ENCODE peak calls at places on chromosome 18, in seven cellular contexts. F, R, J, O, C, L and E are unnamed samples.

GRCh38 chr18:69758458-69758857 is 189.2 kb downstream of the CD226 start:
- DNase-seq in O (no peak), R (no peak), C (no peak), F (no peak), L (no peak), J (no peak), E (no peak)

GRCh38 chr18:67599277-67599676 is 82.8 kb upstream of the DSEL start:
- DNase-seq in J (no peak), R (no peak), O (no peak), L (no peak), C (peak), F (no peak), E (no peak)

GRCh38 chr18:13613591-13614317 is 112.6 kb downstream of the FAM210A start:
- DNase-seq in L (no peak), R (no peak), C (no peak), O (no peak), F (no peak), J (no peak), E (no peak)

GRCh38 chr18:5962362-5962761 is 67.0 kb upstream of the TMEM200C start:
- DNase-seq in C (no peak), L (no peak), O (no peak), R (no peak), F (no peak), J (no peak), E (no peak)

GRCh38 chr18:12907258-12907925 is 23.4 kb upstream of the PTPN2 start:
- DNase-seq in J (no peak), C (no peak), F (no peak), L (no peak), R (no peak), O (peak), E (no peak)

GRCh38 chr18:37258819-37259218 is 306.8 kb downstream of the CELF4 start:
- DNase-seq in F (no peak), O (no peak), C (no peak), J (no peak), L (no peak), R (no peak), E (no peak)

GRCh38 chr18:45174755-45175154 is 440.5 kb upstream of the SLC14A2 start:
- DNase-seq in C (peak), F (no peak), J (no peak), L (no peak), O (no peak), R (no peak), E (no peak)

GRCh38 chr18:51614967-51615571 is 417.6 kb upstream of the MEX3C start:
- DNase-seq in O (no peak), L (no peak), R (no peak), J (no peak), C (no peak), F (no peak), E (no peak)

GRCh38 chr18:57789105-57789504 is 14.0 kb downstream of the ATP8B1 start:
- DNase-seq in C (no peak), O (no peak), L (no peak), J (no peak), F (no peak), R (no peak), E (no peak)

GRCh38 chr18:43970656-43971055 is 693.4 kb upstream of the SYT4 start:
- DNase-seq in F (no peak), C (no peak), R (no peak), O (no peak), J (no peak), L (no peak), E (no peak)

GRCh38 chr18:1018211-1018651 is 113.6 kb downstream of the ADCYAP1 start:
- DNase-seq in O (no peak), F (no peak), J (no peak), R (no peak), C (no peak), L (no peak), E (no peak)

GRCh38 chr18:48834421-48835011 is 116.2 kb downstream of the SMAD7 start:
- DNase-seq in F (no peak), J (peak), C (no peak), O (no peak), L (peak), R (peak), E (peak)

GRCh38 chr18:59691996-59692395 is 5.2 kb downstream of the CCBE1 start:
- DNase-seq in R (no peak), C (no peak), F (no peak), O (no peak), L (no peak), J (no peak), E (no peak)

GRCh38 chr18:75227535-75227934 is 16.9 kb downstream of the TSHZ1 start:
- DNase-seq in R (no peak), O (no peak), F (no peak), L (no peak), J (no peak), C (no peak), E (no peak)

GRCh38 chr18:34493566-34494358 is 216.3 kb upstream of the DTNA start:
- DNase-seq in F (peak), J (peak), R (no peak), C (peak), L (no peak), O (no peak), E (peak)

GRCh38 chr18:21815101-21815500 is 74.5 kb downstream of the MIB1 start:
- DNase-seq in R (no peak), O (no peak), F (no peak), L (no peak), J (no peak), C (no peak), E (no peak)

GRCh38 chr18:2102022-2102421 is 469.3 kb downstream of the METTL4 start:
- DNase-seq in J (no peak), O (no peak), F (no peak), L (no peak), C (no peak), R (no peak), E (no peak)

GRCh38 chr18:50190926-50191325 is 4.0 kb downstream of the MYO5B start:
- DNase-seq in J (no peak), F (no peak), L (no peak), C (no peak), O (no peak), R (no peak), E (no peak)
- TF ChIP-seq TAF1 in J (no peak), F (no peak), L (no peak), C (no peak), O (no peak), R (no peak), E (no peak)

GRCh38 chr18:11304900-11305299 is 155.5 kb upstream of the PIEZO2 start:
- DNase-seq in R (no peak), C (no peak), J (no peak), L (no peak), O (no peak), F (no peak), E (no peak)
- TF ChIP-seq TAF1 in R (no peak), C (no peak), J (no peak), L (no peak), O (no peak), F (no peak), E (no peak)

GRCh38 chr18:63205791-63206252 is 113.7 kb downstream of the BCL2 start:
- DNase-seq in F (no peak), L (no peak), R (no peak), C (no peak), J (no peak), O (no peak), E (no peak)
- TF ChIP-seq TAF1 in F (no peak), L (no peak), R (no peak), C (no peak), J (no peak), O (no peak), E (no peak)

GRCh38 chr18:23337599-23338444 is 115.3 kb upstream of the RIOK3 start:
- DNase-seq in O (no peak), C (peak), L (no peak), F (peak), R (no peak), J (no peak), E (no peak)

GRCh38 chr18:23333827-23334226 is 119.3 kb upstream of the RIOK3 start:
- DNase-seq in F (no peak), J (no peak), L (no peak), O (no peak), C (no peak), R (no peak), E (no peak)

GRCh38 chr18:23334569-23334968 is 118.5 kb upstream of the RIOK3 start:
- DNase-seq in O (no peak), R (no peak), C (no peak), F (no peak), J (no peak), L (no peak), E (no peak)

GRCh38 chr18:23332356-23332755 is 120.7 kb upstream of the RIOK3 start:
- DNase-seq in R (no peak), L (no peak), C (no peak), F (no peak), J (no peak), O (no peak), E (no peak)

GRCh38 chr18:23336072-23336471 is 117.0 kb upstream of the RIOK3 start:
- DNase-seq in R (no peak), C (no peak), O (no peak), F (no peak), L (no peak), J (no peak), E (no peak)
- TF ChIP-seq TAF1 in R (no peak), C (no peak), O (no peak), F (no peak), L (no peak), J (no peak), E (no peak)

DNA sequence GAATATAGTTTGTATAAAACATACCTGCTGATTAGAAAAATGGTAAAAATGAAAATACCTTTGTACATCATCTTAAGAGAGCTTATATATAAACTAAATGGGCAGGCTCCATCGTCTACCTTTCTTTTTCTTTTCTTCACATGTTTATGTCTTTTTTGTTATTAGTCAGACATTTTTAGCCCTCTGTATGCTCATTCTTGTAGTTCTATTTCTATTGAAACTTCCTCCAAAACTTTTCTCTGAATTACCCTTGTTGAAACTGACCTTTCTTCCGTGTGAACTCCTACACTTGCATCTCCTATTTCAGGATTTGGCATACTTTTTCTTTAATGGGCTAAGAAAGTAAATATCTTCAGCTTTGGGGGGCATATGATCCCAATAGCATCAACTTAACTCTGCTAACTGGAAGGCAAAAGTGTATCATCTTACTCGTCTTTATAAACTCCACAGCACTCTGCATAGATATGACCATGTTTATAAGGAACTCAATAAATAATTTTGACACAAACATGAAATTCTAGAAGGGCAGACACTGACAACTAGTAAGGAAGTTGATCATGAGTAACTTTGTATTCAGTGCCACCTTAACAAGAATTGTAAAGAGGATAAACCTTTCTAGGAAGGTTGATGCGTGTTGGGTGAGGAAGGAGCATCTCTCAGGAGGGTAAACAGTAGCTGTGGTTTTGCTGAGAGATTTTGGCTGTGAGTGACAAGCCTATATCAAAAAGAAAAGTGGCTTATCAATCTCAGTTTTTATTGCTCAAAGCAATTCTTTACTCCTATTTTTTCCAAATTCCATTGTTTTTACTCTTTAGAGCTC is 127.6 kb downstream of the PIK3C3 start:
- DNase-seq in R (no peak), O (no peak), J (no peak), L (no peak), F (no peak), C (no peak), E (no peak)
- TF ChIP-seq TAF1 in R (no peak), O (no peak), J (no peak), L (no peak), F (no peak), C (no peak), E (no peak)